ENCODE peak calls at places on chromosomes 16 and 17, in eight cellular contexts. L is H9; I is stimulated activated CD4-positive, alpha-beta T cell treated with anti-CD3 and anti-CD28 coated beads, Interleukin-2, amount 100 ng/mL, for 24 hours; B is kidney glomerular epithelial cell; A is NCI-H446; P is HFF-Myc; S is stimulated activated effector memory CD8-positive, alpha-beta T cell treated with anti-CD3 and anti-CD28 coated beads, Interleukin-12 subunit alpha, Interleukin-12 subunit beta, amount 100 ng/mL, for 72 hours; F is EH. K is an unnamed sample.

GRCh38 chr16:67893791-67894399 is 841 bp downstream of the PSKH1 start:
- DNase-seq in L (no peak), I (no peak), B (no peak), A (no peak), P (no peak), S (no peak), F (peak), K (no peak)

GRCh38 chr16:54128629-54129230 is 157.9 kb downstream of the IRX3 start:
- DNase-seq in L (no peak), I (no peak), B (no peak), A (no peak), P (no peak), S (no peak), F (no peak), K (no peak)

GRCh38 chr16:47713225-47713595 is 252.1 kb downstream of the PHKB start:
- DNase-seq in L (no peak), I (no peak), B (no peak), A (no peak), P (no peak), S (no peak), F (peak), K (no peak)

GRCh38 chr17:50129303-50129945 is 536 bp downstream of the SAMD14 start:
- DNase-seq in L (peak), I (no peak), B (peak), A (no peak), P (no peak), S (no peak), F (peak), K (no peak)

GRCh38 chr16:67683767-67684166 is 17.2 kb downstream of the C16orf86 start:
- DNase-seq in L (no peak), I (no peak), B (no peak), A (no peak), P (no peak), S (no peak), F (peak), K (no peak)

GRCh38 chr17:42519546-42520444 is 16.2 kb upstream of the NAGLU start:
- DNase-seq in L (peak), I (no peak), B (peak), A (no peak), P (peak), S (no peak), F (peak), K (peak)

GRCh38 chr17:36641331-36641876 is 40.0 kb downstream of the MRM1 start:
- DNase-seq in L (peak), I (no peak), B (no peak), A (no peak), P (no peak), S (no peak), F (no peak), K (no peak)

GRCh38 chr16:49158029-49158642 is 123.5 kb downstream of the CBLN1 start:
- DNase-seq in L (peak), I (no peak), B (peak), A (no peak), P (peak), S (no peak), F (peak), K (peak)

GRCh38 chr17:40501499-40501911 is at the start of gene TNS4:
- DNase-seq in L (no peak), I (no peak), B (no peak), A (no peak), P (no peak), S (no peak), F (no peak), K (no peak)

GRCh38 chr16:85536073-85536410 is 77.1 kb upstream of the GSE1 start:
- DNase-seq in L (no peak), I (no peak), B (no peak), A (no peak), P (no peak), S (no peak), F (peak), K (no peak)

GRCh38 chr17:17096438-17097178 is 54.4 kb downstream of the MPRIP start:
- DNase-seq in L (no peak), I (no peak), B (peak), A (no peak), P (no peak), S (no peak), F (peak), K (no peak)

GRCh38 chr16:57862698-57863433 is 60.6 kb upstream of the KIFC3 start:
- DNase-seq in L (peak), I (no peak), B (no peak), A (no peak), P (no peak), S (no peak), F (no peak), K (no peak)

GRCh38 chr17:16459850-16460550 is 32.0 kb downstream of the LRRC75A start:
- DNase-seq in L (peak), I (no peak), B (no peak), A (no peak), P (no peak), S (no peak), F (peak), K (no peak)

GRCh38 chr17:2803971-2804370 is 7.7 kb downstream of the RAP1GAP2 start:
- DNase-seq in L (no peak), I (no peak), B (no peak), A (no peak), P (no peak), S (no peak), F (no peak), K (no peak)

GRCh38 chr17:31598921-31599571 is 207.6 kb downstream of the RAB11FIP4 start:
- DNase-seq in L (no peak), I (no peak), B (peak), A (no peak), P (no peak), S (no peak), F (no peak), K (no peak)

GRCh38 chr17:37844158-37844976 is 79.8 kb upstream of the TBC1D3K start:
- DNase-seq in L (peak), I (peak), B (no peak), A (no peak), P (no peak), S (peak), F (peak), K (peak)

GRCh38 chr16:30104492-30104891 is 8.5 kb upstream of the YPEL3 start:
- DNase-seq in L (peak), I (no peak), B (no peak), A (no peak), P (no peak), S (no peak), F (no peak), K (no peak)

GRCh38 chr17:33864758-33865229 is 390.3 kb upstream of the CCL2 start:
- DNase-seq in L (no peak), I (no peak), B (no peak), A (no peak), P (no peak), S (no peak), F (no peak), K (no peak)

GRCh38 chr17:55743103-55743679 is 7.7 kb upstream of the PCTP start:
- DNase-seq in L (no peak), I (no peak), B (peak), A (no peak), P (no peak), S (no peak), F (no peak), K (no peak)

GRCh38 chr17:43927101-43927935 is 15.0 kb downstream of the PPY start:
- DNase-seq in L (no peak), I (no peak), B (no peak), A (no peak), P (no peak), S (no peak), F (no peak), K (no peak)

GRCh38 chr16:66266436-66267286 is 99.8 kb upstream of the CDH5 start:
- DNase-seq in L (peak), I (no peak), B (no peak), A (no peak), P (peak), S (no peak), F (peak), K (no peak)

GRCh38 chr16:70638814-70639792 is 7.3 kb upstream of the IL34 start:
- DNase-seq in L (no peak), I (no peak), B (no peak), A (no peak), P (no peak), S (no peak), F (peak), K (no peak)

GRCh38 chr17:20991276-20992037 is 51.4 kb downstream of the USP22 start:
- DNase-seq in L (no peak), I (no peak), B (no peak), A (no peak), P (no peak), S (no peak), F (no peak), K (no peak)

GRCh38 chr16:58814348-58814801 is 80.3 kb upstream of the GOT2 start:
- DNase-seq in L (peak), I (peak), B (peak), A (no peak), P (peak), S (no peak), F (peak), K (peak)

GRCh38 chr17:2684549-2684948 is 27.0 kb downstream of the CLUH start:
- DNase-seq in L (no peak), I (no peak), B (no peak), A (no peak), P (no peak), S (no peak), F (no peak), K (no peak)

K was measured in H54.